ENCODE peak calls at places on chromosome 22, in four cellular contexts. R is PC-3, H is GM23248, G is neuronal stem cell. Q is an unnamed sample.

GRCh38 chr22:36913431-36914382 is at the start of gene CSF2RB:
- DNase-seq in R (no peak), H (no peak), G (no peak), Q (peak; percentile 19)

GRCh38 chr22:31160328-31160978 is 471 bp downstream of the RNF185 start:
- DNase-seq in R (no peak), H (peak; percentile 69), G (no peak), Q (peak; percentile 86)

GRCh38 chr22:30214703-30215405 is 31.7 kb downstream of the LIF start:
- DNase-seq in R (no peak), H (no peak), G (no peak), Q (no peak)

GRCh38 chr22:23064381-23065068 is 5.8 kb upstream of the GNAZ start:
- DNase-seq in R (no peak), H (no peak), G (no peak), Q (peak; percentile 75)

GRCh38 chr22:49634006-49634772 is 193.5 kb downstream of the BRD1 start:
- DNase-seq in R (no peak), H (no peak), G (no peak), Q (no peak)

GRCh38 chr22:25403284-25403606 is 161.2 kb upstream of the GRK3 start:
- DNase-seq in R (no peak), H (no peak), G (no peak), Q (no peak)

GRCh38 chr22:50294319-50294656 is 13.2 kb downstream of the PLXNB2 start:
- DNase-seq in R (no peak), H (peak; percentile 22), G (no peak), Q (peak; percentile 89)

GRCh38 chr22:39931271-39931670 is 28.9 kb upstream of the TMA7B start:
- DNase-seq in R (no peak), H (no peak), G (no peak), Q (no peak)

GRCh38 chr22:48743601-48744282 is 1083.9 kb downstream of the BRD1 start:
- DNase-seq in R (no peak), H (no peak), G (no peak), Q (peak; percentile 49)

GRCh38 chr22:19448739-19449421 is 1.4 kb upstream of the C22orf39 start:
- DNase-seq in R (no peak), H (no peak), G (no peak), Q (no peak)

DNA sequence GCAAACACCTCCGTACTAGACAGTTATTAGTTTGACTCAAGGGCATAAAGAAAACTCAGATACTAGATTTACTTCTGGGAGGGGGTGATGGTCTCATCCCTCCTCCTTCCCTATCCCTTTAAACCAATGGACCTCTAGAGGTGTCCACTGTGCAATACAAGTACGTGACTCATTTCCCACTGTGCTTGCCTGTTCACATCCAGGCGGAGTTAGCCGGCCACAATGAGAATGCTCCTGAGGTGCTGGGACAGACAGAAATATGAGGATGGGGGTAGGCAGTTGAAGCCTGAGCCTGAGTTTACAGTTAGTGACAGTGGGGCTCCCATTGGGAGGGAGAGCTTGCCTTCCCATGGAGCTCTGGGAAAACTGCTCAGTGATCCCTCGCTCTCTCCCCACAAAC is 8.4 kb upstream of the PMM1 start:
- DNase-seq in R (peak; percentile 40), H (peak; percentile 91), G (no peak), Q (peak; percentile 99)
- H3K4me2 ChIP-seq in R (no peak overlapping the region), H (peak overlapping the region; percentile 59), G (no peak overlapping the region), Q (peak overlapping the region; percentile 56)

GRCh38 chr22:33455036-33455435 is 396.9 kb upstream of the SYN3 start:
- DNase-seq in R (no peak), H (no peak), G (no peak), Q (no peak)
- H3K4me1 ChIP-seq in R (no peaks in the 10 kb centered on the region), H (no peaks in the 10 kb centered on the region), G (no peaks in the 10 kb centered on the region), Q (no peaks in the 10 kb centered on the region)

DNA sequence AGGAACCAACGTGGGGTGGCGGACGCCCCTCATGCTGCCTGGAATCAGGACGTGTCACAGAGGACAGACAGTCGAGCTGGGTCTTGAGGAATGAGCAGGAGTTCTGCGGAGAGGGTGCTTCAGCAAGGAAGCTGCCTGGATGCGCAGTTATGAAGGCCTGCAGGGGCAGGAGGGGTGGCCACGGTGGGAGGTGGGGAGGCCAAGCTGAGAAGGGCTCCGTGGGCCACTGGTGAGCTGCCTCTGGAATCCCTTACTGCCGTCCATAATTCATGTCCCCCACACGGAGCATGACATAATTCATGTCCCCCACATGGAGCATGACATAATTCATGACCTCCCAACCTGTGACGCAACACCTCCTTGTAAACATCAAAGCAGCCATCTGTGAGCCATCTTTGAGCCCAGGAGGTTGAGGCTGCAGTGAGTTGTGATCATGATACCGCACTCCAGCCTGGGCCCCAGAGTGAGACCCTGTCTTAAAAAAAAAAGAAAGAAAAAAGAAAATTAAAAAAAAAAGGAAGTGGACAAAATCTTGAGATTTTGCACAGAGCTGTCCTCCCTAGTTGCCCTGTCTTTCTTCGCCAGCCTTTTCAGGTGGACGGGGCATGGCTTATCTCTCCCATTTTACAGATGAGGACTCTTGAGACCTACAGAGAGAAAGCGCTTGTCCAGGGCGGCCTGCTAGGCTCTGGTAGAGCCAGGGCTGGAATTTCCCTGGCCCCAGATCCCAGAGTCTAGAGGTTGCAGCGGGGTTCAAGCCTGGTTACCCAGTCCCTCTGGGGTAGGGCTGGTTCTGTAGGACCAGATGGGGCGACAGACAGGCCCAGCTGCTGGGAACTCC is 24.3 kb upstream of the PICK1 start:
- DNase-seq in R (no peak), H (peak; percentile 83), G (no peak), Q (peak; percentile 76)
- H3K4me2 ChIP-seq in R (no peak overlapping the region), H (no peak overlapping the region), G (no peak overlapping the region), Q (no peak overlapping the region)

GRCh38 chr22:28023036-28023435 is 104.0 kb upstream of the PITPNB start:
- DNase-seq in R (no peak), H (no peak), G (no peak), Q (peak; percentile 45)

GRCh38 chr22:28023774-28024173 is 104.7 kb upstream of the PITPNB start:
- DNase-seq in R (no peak), H (no peak), G (no peak), Q (peak; percentile 27)

GRCh38 chr22:28025333-28025732 is 106.3 kb upstream of the PITPNB start:
- DNase-seq in R (no peak), H (no peak), G (no peak), Q (peak; percentile 26)

GRCh38 chr22:28025866-28026575 is 107.0 kb upstream of the PITPNB start:
- DNase-seq in R (no peak), H (no peak), G (no peak), Q (peak; percentile 18)

GRCh38 chr22:28024422-28024888 is 105.4 kb upstream of the PITPNB start:
- DNase-seq in R (no peak), H (no peak), G (no peak), Q (peak; percentile 65)
- H3K4me1 ChIP-seq in R (peaks cover 16% of the 10 kb centered on the region), H (peaks cover 10% of the 10 kb centered on the region), G (peaks cover 21% of the 10 kb centered on the region), Q (peaks cover 5% of the 10 kb centered on the region)